ENCODE peak calls at places on chromosomes 12 and 14, in seven cellular contexts. Q is mammary epithelial cell, E is AG04450, X is fibroblast of mammary gland, I is naive B cell, P is NCI-H1105 treated with DMSO at 0.1 percent for 48 hours, K is neural crest cell. M is an unnamed sample.

GRCh38 chr12:11059784-11060183 is 2.3 kb downstream of the TAS2R46 start:
- DNase-seq in Q (peak), E (no peak), X (peak), I (no peak), P (no peak), K (no peak), M (no peak)

GRCh38 chr12:105741786-105742566 is 396.8 kb downstream of the NUAK1 start:
- DNase-seq in Q (peak), E (peak), X (peak), I (no peak), P (no peak), K (no peak), M (no peak)

GRCh38 chr12:130339946-130340345 is 2.3 kb downstream of the PIWIL1 start:
- DNase-seq in Q (no peak), E (no peak), X (no peak), I (no peak), P (no peak), K (no peak), M (no peak)

GRCh38 chr12:100473716-100474150 is at the start of gene NR1H4:
- DNase-seq in Q (peak), E (peak), X (peak), I (no peak), P (no peak), K (no peak), M (no peak)

GRCh38 chr12:11067514-11067913 is 5.4 kb upstream of the TAS2R46 start:
- DNase-seq in Q (peak), E (no peak), X (peak), I (no peak), P (no peak), K (no peak), M (no peak)

GRCh38 chr12:68559984-68560822 is 50.5 kb upstream of the RAP1B start:
- DNase-seq in Q (no peak), E (no peak), X (no peak), I (no peak), P (no peak), K (no peak), M (no peak)

GRCh38 chr12:116718578-116719454 is 19.1 kb downstream of the SPRING1 start:
- DNase-seq in Q (no peak), E (no peak), X (peak), I (no peak), P (peak), K (no peak), M (no peak)

GRCh38 chr14:75206190-75206589 is 29.8 kb upstream of the TMED10 start:
- DNase-seq in Q (no peak), E (no peak), X (no peak), I (no peak), P (no peak), K (no peak), M (peak)

GRCh38 chr14:64253672-64254071 is 40.5 kb downstream of the ESR2 start:
- DNase-seq in Q (peak), E (peak), X (peak), I (no peak), P (no peak), K (no peak), M (no peak)

GRCh38 chr12:79983969-79984629 is 49.2 kb upstream of the PPP1R12A start:
- DNase-seq in Q (peak), E (no peak), X (peak), I (no peak), P (no peak), K (no peak), M (no peak)

GRCh38 chr12:119369907-119370546 is 35.5 kb downstream of the CCDC60 start:
- DNase-seq in Q (peak), E (no peak), X (no peak), I (no peak), P (peak), K (no peak), M (no peak)

GRCh38 chr12:2248087-2248900 is 195.5 kb downstream of the CACNA1C start:
- DNase-seq in Q (no peak), E (peak), X (peak), I (no peak), P (no peak), K (no peak), M (no peak)

GRCh38 chr14:43900173-43900655 is 606.9 kb downstream of the FSCB start:
- DNase-seq in Q (no peak), E (no peak), X (no peak), I (no peak), P (no peak), K (no peak), M (no peak)

GRCh38 chr12:131458931-131459575 is 251.8 kb upstream of the SFSWAP start:
- DNase-seq in Q (no peak), E (no peak), X (no peak), I (no peak), P (no peak), K (no peak), M (no peak)

GRCh38 chr12:1277905-1278304 is 286.9 kb downstream of the ERC1 start:
- DNase-seq in Q (no peak), E (no peak), X (no peak), I (peak), P (no peak), K (no peak), M (no peak)

M was measured in PC-9.